ENCODE peak calls at places on chromosomes 11 and 22, in nine cellular contexts. One of them, this sample, is unnamed.

GRCh38 chr11:74316772-74317505 is 5.5 kb upstream of the P4HA3 start:
- DNase-seq in testis: no peak
- DNase-seq in esophagus squamous epithelium: no peak
- DNase-seq in kidney epithelial cell: no peak
- DNase-seq in heart left ventricle: no peak
- DNase-seq in fibroblast of pulmonary artery: no peak
- DNase-seq in GM06990: no peak
- DNase-seq in glutamatergic neuron: no peak
- DNase-seq in astrocyte of the spinal cord: peak
- DNase-seq in this sample: no peak

GRCh38 chr11:121800704-121801516 is 315.1 kb downstream of the BLID start:
- DNase-seq in testis: peak
- DNase-seq in esophagus squamous epithelium: no peak
- DNase-seq in kidney epithelial cell: no peak
- DNase-seq in heart left ventricle: no peak
- DNase-seq in fibroblast of pulmonary artery: peak
- DNase-seq in GM06990: no peak
- DNase-seq in glutamatergic neuron: no peak
- DNase-seq in astrocyte of the spinal cord: peak
- DNase-seq in this sample: no peak

GRCh38 chr22:30328466-30329049 is 1.8 kb upstream of the TBC1D10A start:
- DNase-seq in testis: no peak
- DNase-seq in esophagus squamous epithelium: no peak
- DNase-seq in kidney epithelial cell: no peak
- DNase-seq in heart left ventricle: no peak
- DNase-seq in fibroblast of pulmonary artery: no peak
- DNase-seq in GM06990: no peak
- DNase-seq in glutamatergic neuron: no peak
- DNase-seq in astrocyte of the spinal cord: no peak
- DNase-seq in this sample: no peak

GRCh38 chr22:49266561-49267519 is 560.8 kb downstream of the BRD1 start:
- DNase-seq in testis: no peak
- DNase-seq in esophagus squamous epithelium: no peak
- DNase-seq in kidney epithelial cell: no peak
- DNase-seq in heart left ventricle: no peak
- DNase-seq in fibroblast of pulmonary artery: no peak
- DNase-seq in GM06990: no peak
- DNase-seq in glutamatergic neuron: no peak
- DNase-seq in astrocyte of the spinal cord: no peak
- DNase-seq in this sample: peak

GRCh38 chr11:45850446-45850845 is 3.2 kb downstream of the CRY2 start:
- DNase-seq in testis: no peak
- DNase-seq in esophagus squamous epithelium: no peak
- DNase-seq in kidney epithelial cell: no peak
- DNase-seq in heart left ventricle: no peak
- DNase-seq in fibroblast of pulmonary artery: peak
- DNase-seq in GM06990: no peak
- DNase-seq in glutamatergic neuron: no peak
- DNase-seq in astrocyte of the spinal cord: peak
- DNase-seq in this sample: no peak

GRCh38 chr11:118437736-118438125 is 1.4 kb downstream of the KMT2A start:
- DNase-seq in testis: peak
- DNase-seq in esophagus squamous epithelium: no peak
- DNase-seq in kidney epithelial cell: no peak
- DNase-seq in heart left ventricle: peak
- DNase-seq in fibroblast of pulmonary artery: no peak
- DNase-seq in GM06990: no peak
- DNase-seq in glutamatergic neuron: peak
- DNase-seq in astrocyte of the spinal cord: no peak
- DNase-seq in this sample: no peak

GRCh38 chr11:128324051-128324481 is 263.3 kb downstream of the ETS1 start:
- DNase-seq in testis: no peak
- DNase-seq in esophagus squamous epithelium: no peak
- DNase-seq in kidney epithelial cell: no peak
- DNase-seq in heart left ventricle: no peak
- DNase-seq in fibroblast of pulmonary artery: no peak
- DNase-seq in GM06990: no peak
- DNase-seq in glutamatergic neuron: no peak
- DNase-seq in astrocyte of the spinal cord: no peak
- DNase-seq in this sample: no peak

GRCh38 chr22:47115518-47115890 is 353.1 kb downstream of the TBC1D22A start:
- DNase-seq in testis: no peak
- DNase-seq in esophagus squamous epithelium: no peak
- DNase-seq in kidney epithelial cell: no peak
- DNase-seq in heart left ventricle: no peak
- DNase-seq in fibroblast of pulmonary artery: no peak
- DNase-seq in GM06990: no peak
- DNase-seq in glutamatergic neuron: no peak
- DNase-seq in astrocyte of the spinal cord: no peak
- DNase-seq in this sample: no peak

GRCh38 chr22:37930270-37930951 is 23.0 kb downstream of the C22orf23 start:
- DNase-seq in testis: peak
- DNase-seq in esophagus squamous epithelium: no peak
- DNase-seq in kidney epithelial cell: no peak
- DNase-seq in heart left ventricle: no peak
- DNase-seq in fibroblast of pulmonary artery: peak
- DNase-seq in GM06990: no peak
- DNase-seq in glutamatergic neuron: peak
- DNase-seq in astrocyte of the spinal cord: no peak
- DNase-seq in this sample: no peak

GRCh38 chr11:70942593-70942992 is 309.8 kb downstream of the SHANK2 start:
- DNase-seq in testis: peak
- DNase-seq in esophagus squamous epithelium: no peak
- DNase-seq in kidney epithelial cell: no peak
- DNase-seq in heart left ventricle: no peak
- DNase-seq in fibroblast of pulmonary artery: peak
- DNase-seq in GM06990: no peak
- DNase-seq in glutamatergic neuron: peak
- DNase-seq in astrocyte of the spinal cord: no peak
- DNase-seq in this sample: no peak

GRCh38 chr11:67494371-67495233 is 10.6 kb downstream of the PITPNM1 start:
- DNase-seq in testis: no peak
- DNase-seq in esophagus squamous epithelium: no peak
- DNase-seq in kidney epithelial cell: no peak
- DNase-seq in heart left ventricle: no peak
- DNase-seq in fibroblast of pulmonary artery: no peak
- DNase-seq in GM06990: no peak
- DNase-seq in glutamatergic neuron: no peak
- DNase-seq in astrocyte of the spinal cord: no peak
- DNase-seq in this sample: no peak

GRCh38 chr11:67463680-67464410 is 5.2 kb downstream of the TMEM134 start:
- DNase-seq in testis: peak
- DNase-seq in esophagus squamous epithelium: no peak
- DNase-seq in kidney epithelial cell: peak
- DNase-seq in heart left ventricle: no peak
- DNase-seq in fibroblast of pulmonary artery: no peak
- DNase-seq in GM06990: no peak
- DNase-seq in glutamatergic neuron: no peak
- DNase-seq in astrocyte of the spinal cord: no peak
- DNase-seq in this sample: no peak

GRCh38 chr11:15629690-15630321 is 515.1 kb downstream of the INSC start:
- DNase-seq in testis: peak
- DNase-seq in esophagus squamous epithelium: no peak
- DNase-seq in kidney epithelial cell: no peak
- DNase-seq in heart left ventricle: no peak
- DNase-seq in fibroblast of pulmonary artery: peak
- DNase-seq in GM06990: no peak
- DNase-seq in glutamatergic neuron: peak
- DNase-seq in astrocyte of the spinal cord: no peak
- DNase-seq in this sample: no peak

GRCh38 chr11:9462172-9462799 is 1.5 kb downstream of the ZNF143 start:
- DNase-seq in testis: no peak
- DNase-seq in esophagus squamous epithelium: no peak
- DNase-seq in kidney epithelial cell: no peak
- DNase-seq in heart left ventricle: no peak
- DNase-seq in fibroblast of pulmonary artery: peak
- DNase-seq in GM06990: peak
- DNase-seq in glutamatergic neuron: no peak
- DNase-seq in astrocyte of the spinal cord: no peak
- DNase-seq in this sample: no peak

GRCh38 chr11:69295079-69295994 is 1.4 kb downstream of the MYEOV start:
- DNase-seq in testis: no peak
- DNase-seq in esophagus squamous epithelium: no peak
- DNase-seq in kidney epithelial cell: no peak
- DNase-seq in heart left ventricle: no peak
- DNase-seq in fibroblast of pulmonary artery: no peak
- DNase-seq in GM06990: no peak
- DNase-seq in glutamatergic neuron: no peak
- DNase-seq in astrocyte of the spinal cord: no peak
- DNase-seq in this sample: no peak
- TF ChIP-seq CTCF in testis: no peak
- TF ChIP-seq CTCF in esophagus squamous epithelium: no peak
- TF ChIP-seq CTCF in kidney epithelial cell: no peak
- TF ChIP-seq CTCF in heart left ventricle: no peak
- TF ChIP-seq CTCF in fibroblast of pulmonary artery: no peak
- TF ChIP-seq CTCF in GM06990: no peak
- TF ChIP-seq CTCF in glutamatergic neuron: no peak
- TF ChIP-seq CTCF in astrocyte of the spinal cord: no peak
- TF ChIP-seq CTCF in this sample: no peak

GRCh38 chr11:29159552-29160465 is 857.0 kb downstream of the KCNA4 start:
- DNase-seq in testis: peak
- DNase-seq in esophagus squamous epithelium: no peak
- DNase-seq in kidney epithelial cell: no peak
- DNase-seq in heart left ventricle: no peak
- DNase-seq in fibroblast of pulmonary artery: peak
- DNase-seq in GM06990: no peak
- DNase-seq in glutamatergic neuron: peak
- DNase-seq in astrocyte of the spinal cord: peak
- DNase-seq in this sample: no peak
- TF ChIP-seq CTCF in testis: peak
- TF ChIP-seq CTCF in esophagus squamous epithelium: peak
- TF ChIP-seq CTCF in kidney epithelial cell: peak
- TF ChIP-seq CTCF in heart left ventricle: peak
- TF ChIP-seq CTCF in fibroblast of pulmonary artery: peak
- TF ChIP-seq CTCF in GM06990: peak
- TF ChIP-seq CTCF in glutamatergic neuron: peak
- TF ChIP-seq CTCF in astrocyte of the spinal cord: peak
- TF ChIP-seq CTCF in this sample: peak

DNA sequence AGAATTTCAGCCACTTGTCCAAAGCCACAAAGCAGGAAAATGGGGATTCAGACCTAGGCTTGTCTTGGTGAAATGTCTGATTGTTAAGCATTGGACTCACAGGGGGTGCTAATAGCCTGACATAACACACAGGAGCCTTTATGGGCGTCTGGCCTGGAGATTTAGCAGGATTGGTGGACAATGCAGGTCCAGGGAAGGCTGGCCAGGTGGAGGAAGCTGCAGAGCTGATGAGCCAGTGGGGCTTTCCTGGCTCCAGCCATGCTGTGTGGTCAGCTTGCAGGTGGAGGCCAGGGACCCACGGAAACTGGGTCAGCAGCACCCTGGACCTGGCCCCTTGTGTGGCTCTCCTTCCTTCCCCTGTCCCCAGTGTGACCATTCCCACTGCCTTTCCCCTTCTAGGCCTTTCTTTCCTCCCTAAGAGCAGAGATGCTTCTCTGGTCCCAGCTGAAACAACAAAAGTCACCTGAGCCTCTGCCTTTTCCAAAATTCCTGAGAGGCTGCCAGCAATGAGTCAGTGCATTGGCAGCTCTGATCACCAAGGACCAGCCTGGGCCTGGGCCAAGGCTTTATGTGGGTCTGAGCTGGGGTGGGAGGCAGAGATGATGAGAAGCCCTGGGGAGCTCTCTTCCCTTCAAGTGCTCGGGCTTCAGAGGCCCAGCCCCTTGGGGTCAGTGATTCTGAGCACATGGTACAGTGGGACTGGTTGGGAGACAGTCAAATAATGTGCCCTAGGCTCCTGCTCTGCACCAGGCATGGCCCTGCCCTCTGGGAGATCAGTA is 85.2 kb downstream of the CCDC81 start:
- DNase-seq in testis: peak
- DNase-seq in esophagus squamous epithelium: no peak
- DNase-seq in kidney epithelial cell: peak
- DNase-seq in heart left ventricle: peak
- DNase-seq in fibroblast of pulmonary artery: peak
- DNase-seq in GM06990: no peak
- DNase-seq in glutamatergic neuron: no peak
- DNase-seq in astrocyte of the spinal cord: peak
- DNase-seq in this sample: peak
- TF ChIP-seq CTCF in testis: no peak
- TF ChIP-seq CTCF in esophagus squamous epithelium: no peak
- TF ChIP-seq CTCF in kidney epithelial cell: no peak
- TF ChIP-seq CTCF in heart left ventricle: no peak
- TF ChIP-seq CTCF in fibroblast of pulmonary artery: no peak
- TF ChIP-seq CTCF in GM06990: no peak
- TF ChIP-seq CTCF in glutamatergic neuron: no peak
- TF ChIP-seq CTCF in astrocyte of the spinal cord: no peak
- TF ChIP-seq CTCF in this sample: peak

GRCh38 chr11:86922225-86922624 is 33.0 kb downstream of the FZD4 start:
- DNase-seq in testis: no peak
- DNase-seq in esophagus squamous epithelium: no peak
- DNase-seq in kidney epithelial cell: no peak
- DNase-seq in heart left ventricle: no peak
- DNase-seq in fibroblast of pulmonary artery: no peak
- DNase-seq in GM06990: no peak
- DNase-seq in glutamatergic neuron: no peak
- DNase-seq in astrocyte of the spinal cord: no peak
- DNase-seq in this sample: no peak

GRCh38 chr11:86918943-86919342 is 36.3 kb downstream of the FZD4 start:
- DNase-seq in testis: no peak
- DNase-seq in esophagus squamous epithelium: no peak
- DNase-seq in kidney epithelial cell: no peak
- DNase-seq in heart left ventricle: no peak
- DNase-seq in fibroblast of pulmonary artery: peak
- DNase-seq in GM06990: no peak
- DNase-seq in glutamatergic neuron: no peak
- DNase-seq in astrocyte of the spinal cord: peak
- DNase-seq in this sample: no peak

GRCh38 chr11:86917577-86917976 is 37.6 kb downstream of the FZD4 start:
- DNase-seq in testis: no peak
- DNase-seq in esophagus squamous epithelium: no peak
- DNase-seq in kidney epithelial cell: no peak
- DNase-seq in heart left ventricle: no peak
- DNase-seq in fibroblast of pulmonary artery: no peak
- DNase-seq in GM06990: no peak
- DNase-seq in glutamatergic neuron: no peak
- DNase-seq in astrocyte of the spinal cord: peak
- DNase-seq in this sample: no peak

GRCh38 chr11:86916330-86916729 is 38.9 kb downstream of the FZD4 start:
- DNase-seq in testis: no peak
- DNase-seq in esophagus squamous epithelium: no peak
- DNase-seq in kidney epithelial cell: peak
- DNase-seq in heart left ventricle: peak
- DNase-seq in fibroblast of pulmonary artery: peak
- DNase-seq in GM06990: no peak
- DNase-seq in glutamatergic neuron: no peak
- DNase-seq in astrocyte of the spinal cord: peak
- DNase-seq in this sample: no peak

DNA sequence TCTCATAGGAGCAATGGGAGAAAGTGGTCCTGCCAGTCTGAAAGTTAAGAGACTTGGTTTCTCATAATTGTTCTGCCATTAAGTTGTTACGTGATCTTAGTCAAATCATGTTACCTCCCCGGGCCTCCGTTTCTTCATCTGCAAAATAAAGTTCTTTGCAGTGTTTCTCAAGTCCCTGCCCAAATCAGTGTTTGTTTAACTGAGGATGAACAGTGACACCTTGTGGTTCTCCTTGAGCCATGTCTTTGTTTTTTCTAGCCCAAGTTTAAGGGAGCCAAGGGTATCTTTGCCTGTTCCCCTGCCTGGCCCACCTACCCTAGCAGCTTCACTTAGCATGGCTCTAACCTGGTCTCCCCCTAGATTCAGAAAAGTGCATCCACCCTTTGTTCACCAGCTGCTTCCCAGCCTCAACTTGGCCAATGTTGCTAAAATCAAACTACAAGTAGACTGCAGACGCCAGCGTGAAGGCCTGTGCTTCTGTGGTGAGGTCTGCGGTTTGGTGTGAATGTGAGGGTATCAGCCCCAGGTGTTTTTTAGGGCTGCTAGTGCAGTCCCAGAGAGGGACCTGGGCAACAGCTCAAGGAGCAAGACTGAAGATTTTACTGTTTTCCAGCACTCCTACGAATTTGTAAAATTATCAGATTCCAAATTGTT is 35.5 kb downstream of the FZD4 start:
- DNase-seq in testis: peak
- DNase-seq in esophagus squamous epithelium: no peak
- DNase-seq in kidney epithelial cell: no peak
- DNase-seq in heart left ventricle: peak
- DNase-seq in fibroblast of pulmonary artery: peak
- DNase-seq in GM06990: no peak
- DNase-seq in glutamatergic neuron: no peak
- DNase-seq in astrocyte of the spinal cord: peak
- DNase-seq in this sample: no peak
- TF ChIP-seq CTCF in testis: peak
- TF ChIP-seq CTCF in esophagus squamous epithelium: peak
- TF ChIP-seq CTCF in kidney epithelial cell: peak
- TF ChIP-seq CTCF in heart left ventricle: peak
- TF ChIP-seq CTCF in fibroblast of pulmonary artery: peak
- TF ChIP-seq CTCF in GM06990: peak
- TF ChIP-seq CTCF in glutamatergic neuron: peak
- TF ChIP-seq CTCF in astrocyte of the spinal cord: peak
- TF ChIP-seq CTCF in this sample: peak